ENCODE peak calls at places on chromosomes 6 and 20, in nine cellular contexts. P is SK-N-SH, S is GM12878, R is spleen, Y is vagina, W is Panc1, M is esophagus muscularis mucosa, D is transverse colon, Z is suprapubic skin. K is an unnamed sample. For H3K9me3, the result is how much of the 10 kb centered on the place peaks cover.

GRCh38 chr6:138455746-138456392 is 43.4 kb downstream of the NHSL1 start:
- DNase-seq in D (no peak), W (no peak), P (no peak), Y (no peak), S (peak), M (no peak), R (no peak), Z (no peak), K (no peak)

GRCh38 chr6:145809785-145810184 is 4.8 kb downstream of the FBXO30 start:
- DNase-seq in W (no peak), S (no peak), Y (no peak), R (no peak), Z (no peak), D (no peak), P (no peak), M (no peak), K (no peak)

GRCh38 chr6:107823047-107823557 is 1.0 kb downstream of the SCML4 start:
- DNase-seq in S (no peak), D (no peak), Z (no peak), R (no peak), M (no peak), Y (no peak), W (no peak), P (no peak), K (no peak)

GRCh38 chr6:28657756-28658465 is 132.2 kb downstream of the GPX5 start:
- DNase-seq in Y (no peak), D (peak), P (peak), R (no peak), Z (no peak), S (peak), M (no peak), W (no peak), K (no peak)

GRCh38 chr6:3221579-3221978 is 5.9 kb downstream of the TUBB2B start:
- DNase-seq in Y (no peak), P (no peak), R (no peak), Z (no peak), W (no peak), S (no peak), D (no peak), M (no peak), K (no peak)

GRCh38 chr6:138227316-138227781 is 9.1 kb upstream of the PBOV1 start:
- DNase-seq in R (no peak), P (no peak), M (no peak), W (no peak), Z (no peak), D (peak), S (no peak), Y (no peak), K (no peak)

GRCh38 chr6:166007349-166008263 is 160.0 kb downstream of the TBXT start:
- DNase-seq in Z (no peak), S (no peak), M (peak), R (no peak), D (peak), W (no peak), P (peak), Y (peak), K (peak)

GRCh38 chr20:62001178-62001715 is 64.4 kb downstream of the TAF4 start:
- DNase-seq in Z (no peak), D (no peak), M (no peak), R (no peak), Y (no peak), P (no peak), S (no peak), W (no peak), K (no peak)

GRCh38 chr6:136989591-136990578 is 54.9 kb downstream of the IL20RA start:
- DNase-seq in P (peak), S (no peak), D (peak), W (no peak), R (no peak), Y (no peak), Z (no peak), M (peak), K (peak)

GRCh38 chr20:41524980-41525613 is 93.1 kb downstream of the CHD6 start:
- DNase-seq in R (no peak), Z (no peak), M (no peak), W (no peak), Y (no peak), D (peak), P (no peak), S (no peak), K (peak)

GRCh38 chr6:32984639-32985389 is 16.4 kb downstream of the BRD2 start:
- DNase-seq in Z (peak), R (peak), S (no peak), Y (no peak), W (peak), M (peak), D (peak), P (peak), K (peak)

GRCh38 chr20:57562541-57563465 is 1.9 kb downstream of the PCK1 start:
- DNase-seq in Y (no peak), R (peak), P (no peak), D (peak), W (no peak), S (no peak), M (no peak), Z (no peak), K (no peak)

GRCh38 chr20:36808317-36809257 is 35.0 kb upstream of the DSN1 start:
- DNase-seq in Z (no peak), P (peak), S (no peak), W (no peak), D (peak), R (peak), Y (no peak), M (no peak), K (peak)

GRCh38 chr20:8428988-8429387 is 296.9 kb downstream of the PLCB1 start:
- DNase-seq in R (no peak), D (no peak), W (no peak), P (no peak), S (no peak), Y (no peak), M (no peak), Z (no peak), K (no peak)

DNA sequence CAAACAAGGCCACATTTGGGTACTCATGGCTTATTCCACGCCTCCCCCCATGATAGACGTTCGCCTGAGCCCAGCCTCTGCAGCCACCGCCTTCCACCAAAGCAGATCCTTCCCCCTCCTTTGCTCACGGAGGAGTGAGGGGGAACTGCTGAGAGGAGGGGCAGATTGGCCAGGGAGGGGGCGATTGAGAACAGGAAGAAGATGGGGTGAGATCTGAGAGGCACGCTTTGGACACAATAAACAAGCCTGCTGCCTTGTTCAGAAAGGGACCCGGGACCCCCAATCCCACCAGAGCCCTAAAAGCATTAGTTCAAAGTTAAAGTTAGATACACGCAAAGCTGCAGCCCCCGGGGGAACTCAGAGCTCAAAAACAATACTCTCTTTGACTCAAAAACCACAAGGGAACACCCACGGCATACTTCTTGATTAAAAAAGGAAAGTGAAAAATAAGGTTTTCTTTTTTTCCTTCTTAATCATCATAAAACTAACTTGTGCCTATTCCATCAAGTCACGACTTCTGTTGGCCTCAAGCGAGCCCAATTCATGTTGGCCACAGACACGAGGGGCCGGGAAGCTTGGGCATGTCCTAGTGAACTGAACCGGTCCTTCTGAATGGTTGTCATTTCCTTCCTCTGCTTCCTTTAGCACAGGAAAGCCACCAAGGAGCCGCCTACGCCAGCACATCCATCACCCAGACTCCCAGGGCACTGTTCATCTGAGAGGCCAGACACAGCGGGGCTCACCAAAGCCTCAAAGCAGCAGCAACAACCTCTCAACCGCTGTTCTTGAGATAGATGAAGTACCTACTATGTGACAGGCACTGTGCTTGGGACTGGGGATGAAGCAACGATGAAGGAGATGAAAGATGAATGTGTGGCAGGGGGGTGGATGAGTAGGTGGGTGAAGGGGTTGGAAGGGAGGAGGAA is 44.7 kb downstream of the NFATC2 start:
- DNase-seq in D (no peak), Y (no peak), R (peak), S (peak), P (no peak), M (no peak), W (no peak), Z (peak), K (no peak)
- TF ChIP-seq POLR2AphosphoS5 in D (no peak), Y (no peak), R (peak), S (no peak), P (no peak), M (no peak), W (no peak), Z (no peak), K (no peak)

GRCh38 chr20:3863317-3863716 is 16.7 kb downstream of the MAVS start:
- DNase-seq in D (no peak), P (no peak), Y (no peak), Z (no peak), M (no peak), S (no peak), R (no peak), W (no peak), K (no peak)

GRCh38 chr20:3858689-3859088 is 12.1 kb downstream of the MAVS start:
- DNase-seq in Z (no peak), M (no peak), P (no peak), D (no peak), Y (no peak), R (no peak), W (no peak), S (no peak), K (no peak)

GRCh38 chr20:3862333-3862732 is 15.7 kb downstream of the MAVS start:
- DNase-seq in R (no peak), M (no peak), W (no peak), P (no peak), D (no peak), Z (no peak), Y (no peak), S (no peak), K (no peak)

GRCh38 chr20:3864518-3864917 is 17.9 kb downstream of the MAVS start:
- DNase-seq in P (no peak), Z (no peak), Y (no peak), M (no peak), R (no peak), W (no peak), S (no peak), D (no peak), K (no peak)

DNA sequence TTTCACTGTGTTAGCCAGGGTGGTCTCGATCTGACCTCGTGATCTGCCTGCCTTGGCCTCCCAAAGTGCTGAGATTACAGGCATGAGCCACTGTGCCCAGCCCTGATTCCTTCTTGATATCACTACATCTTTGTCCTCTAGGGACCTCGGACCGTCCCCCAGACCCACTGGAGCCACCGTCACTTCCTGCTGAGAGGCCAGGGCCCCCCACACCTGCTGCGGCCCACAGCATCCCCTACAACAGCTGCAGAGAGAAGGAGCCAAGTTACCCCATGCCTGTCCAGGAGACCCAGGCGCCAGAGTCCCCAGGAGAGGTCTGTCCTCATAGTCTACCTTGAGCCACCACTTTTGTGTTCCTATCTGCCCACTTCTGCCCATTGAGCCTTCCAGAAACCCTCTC is 14.6 kb downstream of the MAVS start:
- DNase-seq in R (no peak), M (no peak), Z (no peak), D (no peak), Y (no peak), W (no peak), P (no peak), S (no peak), K (no peak)
- H3K4me3 ChIP-seq in R (no peak), M (no peak), Z (no peak), D (no peak), Y (no peak), W (no peak), P (no peak), S (no peak), K (no peak)

GRCh38 chr20:56003111-56003800 is 2.1 kb downstream of the CBLN4 start:
- DNase-seq in M (no peak), R (no peak), Z (no peak), D (no peak), W (no peak), P (peak), S (no peak), Y (no peak), K (no peak)

GRCh38 chr20:56003966-56004365 is 1.4 kb downstream of the CBLN4 start:
- DNase-seq in W (no peak), P (peak), M (no peak), D (peak), R (no peak), Y (no peak), S (no peak), Z (no peak), K (no peak)

GRCh38 chr20:56001890-56002289 is 3.4 kb downstream of the CBLN4 start:
- DNase-seq in M (no peak), Z (no peak), D (no peak), P (no peak), W (no peak), R (no peak), S (no peak), Y (no peak), K (no peak)

GRCh38 chr20:56004611-56005388 is 519 bp downstream of the CBLN4 start:
- DNase-seq in W (no peak), S (no peak), R (no peak), D (no peak), Z (no peak), M (no peak), Y (no peak), P (peak), K (no peak)

GRCh38 chr20:56001106-56001785 is 4.1 kb downstream of the CBLN4 start:
- DNase-seq in R (no peak), Y (no peak), S (no peak), M (no peak), Z (no peak), P (peak), D (no peak), W (no peak), K (no peak)
- H3K9me3 ChIP-seq in R (under half), Y (under half), S (under half), M (under half), Z (under half), P (under half), D (under half), W (under half), K (under half)

DNA sequence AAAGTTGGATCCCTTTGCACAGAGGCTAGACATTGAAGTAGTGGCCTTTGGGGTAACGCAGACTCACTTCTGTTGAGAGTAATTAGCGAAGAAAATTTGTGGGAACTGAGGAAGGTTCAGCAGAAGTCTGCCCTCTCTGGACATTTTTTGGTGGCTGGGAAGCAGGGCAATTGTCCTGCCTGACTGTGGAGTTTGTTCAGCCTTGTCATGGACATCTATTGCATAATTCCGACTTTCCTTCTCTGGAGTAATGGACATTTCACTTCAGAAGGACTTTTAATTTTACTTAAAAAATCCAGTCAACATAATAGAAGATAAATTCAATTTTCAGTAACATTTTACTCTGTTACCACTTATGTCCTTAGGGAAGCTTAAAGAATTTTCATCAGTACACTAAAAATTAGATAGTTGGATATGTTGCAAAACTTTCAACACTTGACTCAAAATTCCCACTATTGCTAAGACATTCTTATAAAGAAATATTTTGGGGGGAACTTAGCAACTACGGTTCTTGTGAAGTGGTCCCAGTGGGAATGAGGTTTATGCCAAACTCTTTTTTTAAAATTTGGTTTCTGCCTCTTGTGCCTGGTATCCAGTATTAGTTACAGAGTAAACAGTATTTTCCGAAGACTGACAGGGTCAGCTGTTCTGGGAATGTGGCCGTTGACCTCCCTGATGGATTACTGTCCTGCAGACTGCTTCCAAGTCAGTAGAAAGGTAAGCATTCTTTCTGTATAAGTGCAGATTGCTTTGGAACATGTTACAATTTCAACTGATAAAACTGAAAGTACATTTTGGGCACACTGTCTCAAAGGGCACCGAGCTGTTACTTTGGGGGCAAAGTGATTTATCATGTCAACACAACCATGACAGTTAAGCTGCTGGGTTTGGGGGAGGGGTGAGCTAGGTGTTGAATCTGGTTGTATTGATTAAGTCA is 100.6 kb upstream of the MLIP start:
- DNase-seq in D (no peak), Y (no peak), W (no peak), Z (no peak), S (no peak), R (no peak), P (no peak), M (no peak), K (no peak)
- TF ChIP-seq POLR2AphosphoS5 in D (no peak), Y (no peak), W (no peak), Z (no peak), S (no peak), R (no peak), P (no peak), M (no peak), K (no peak)

DNA sequence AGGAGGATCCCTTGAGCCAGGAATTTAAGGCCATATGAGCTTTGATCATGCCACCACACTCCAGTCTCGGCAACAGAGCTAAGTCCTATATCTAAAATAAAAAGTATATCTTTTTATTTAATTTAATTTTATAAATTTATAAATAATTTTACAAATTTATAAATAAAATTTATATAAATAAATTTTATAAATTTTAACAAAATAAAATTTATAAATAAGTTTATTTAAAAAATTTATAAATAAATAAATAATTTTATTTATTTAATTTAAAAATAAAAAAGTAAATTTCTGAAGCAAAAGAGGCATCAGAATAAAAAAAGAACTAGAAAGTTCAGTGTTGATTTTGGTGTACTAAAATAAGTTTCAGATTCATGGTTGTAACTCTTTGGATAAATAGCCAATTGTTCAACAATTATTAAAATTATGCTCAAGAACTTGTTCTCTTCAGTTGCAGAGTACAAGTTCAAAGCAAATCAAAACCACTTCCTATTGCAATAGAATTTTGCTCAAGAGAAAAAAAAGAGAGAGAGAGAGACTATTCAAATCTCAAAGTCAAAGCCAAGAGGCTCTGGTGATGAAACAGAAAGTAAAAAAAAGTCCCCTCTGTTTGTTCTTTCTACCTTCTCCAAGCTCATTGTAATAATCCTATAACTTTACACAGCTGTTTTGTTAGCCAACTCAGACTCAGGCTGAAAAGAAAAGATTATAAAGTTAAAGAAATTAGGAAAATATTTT is 547.5 kb upstream of the ADGRB3 start:
- DNase-seq in S (peak), M (no peak), W (no peak), Z (no peak), Y (no peak), R (no peak), D (no peak), P (no peak), K (no peak)
- H3K4me3 ChIP-seq in S (no peak), M (no peak), W (no peak), Z (no peak), Y (no peak), R (no peak), D (no peak), P (no peak), K (no peak)

GRCh38 chr20:23396961-23397620 is 24.2 kb downstream of the NAPB start:
- DNase-seq in D (no peak), Y (no peak), S (no peak), W (no peak), P (no peak), Z (no peak), R (no peak), M (peak), K (no peak)
- H3K9me3 ChIP-seq in D (under half), Y (under half), S (under half), W (under half), P (under half), Z (under half), R (under half), M (under half), K (under half)

DNA sequence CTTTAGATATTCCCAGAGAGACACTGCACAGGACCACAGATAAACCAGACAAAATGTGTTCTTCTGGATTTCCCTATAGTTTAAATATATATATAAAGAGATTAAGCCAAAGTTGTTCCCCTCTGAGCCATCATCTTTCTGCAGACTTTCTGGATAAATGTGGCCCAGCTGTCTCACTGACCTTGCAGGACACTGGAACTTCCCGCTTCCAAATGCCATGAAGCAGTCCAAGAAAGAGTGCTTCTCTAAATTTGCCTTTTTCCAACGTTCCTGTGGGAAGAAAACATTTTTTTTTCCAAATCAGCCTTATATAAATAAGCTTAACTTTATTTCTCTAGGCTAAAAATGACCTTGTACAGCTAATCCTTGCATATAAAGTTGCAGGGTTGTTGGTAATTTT is 65.7 kb downstream of the CYP39A1 start:
- DNase-seq in P (no peak), Y (no peak), Z (no peak), D (no peak), R (no peak), S (no peak), W (no peak), M (no peak), K (no peak)
- TF ChIP-seq POLR2AphosphoS5 in P (no peak), Y (no peak), Z (no peak), D (no peak), R (no peak), S (no peak), W (no peak), M (no peak), K (no peak)

K was measured in sigmoid colon.